ENCODE peak calls at places on chromosome 18, in nine cellular contexts. V is Peyer's patch, C is A549, D is uterus, H is suprapubic skin, J is stomach, K is adrenal gland, S is K562, N is heart left ventricle. U is an unnamed sample.

GRCh38 chr18:76823574-76823973 is 1.2 kb downstream of the ZNF236 start:
- DNase-seq in V (peak), C (peak), D (peak), H (no peak), J (no peak), K (peak), S (peak), N (no peak), U (no peak)

GRCh38 chr18:65017372-65017760 is 733.4 kb upstream of the CDH7 start:
- DNase-seq in V (no peak), C (no peak), D (no peak), H (no peak), J (no peak), K (no peak), S (no peak), N (no peak), U (no peak)

GRCh38 chr18:24488824-24489493 is 28.5 kb downstream of the HRH4 start:
- DNase-seq in V (no peak), C (peak), D (no peak), H (no peak), J (no peak), K (no peak), S (peak), N (no peak), U (no peak)

GRCh38 chr18:59272221-59272888 is 899 bp downstream of the RAX start:
- DNase-seq in V (no peak), C (no peak), D (no peak), H (no peak), J (no peak), K (no peak), S (no peak), N (no peak), U (no peak)

GRCh38 chr18:68693091-68693815 is 21.7 kb downstream of the TMX3 start:
- DNase-seq in V (no peak), C (no peak), D (no peak), H (no peak), J (no peak), K (no peak), S (no peak), N (no peak), U (no peak)

GRCh38 chr18:43642647-43643046 is 365.4 kb upstream of the SYT4 start:
- DNase-seq in V (no peak), C (no peak), D (no peak), H (no peak), J (no peak), K (no peak), S (no peak), N (no peak), U (no peak)

GRCh38 chr18:49030138-49030537 is 79.4 kb upstream of the SMAD7 start:
- DNase-seq in V (no peak), C (no peak), D (no peak), H (no peak), J (no peak), K (peak), S (no peak), N (no peak), U (no peak)

GRCh38 chr18:1013951-1014350 is 109.3 kb downstream of the ADCYAP1 start:
- DNase-seq in V (no peak), C (no peak), D (no peak), H (no peak), J (no peak), K (no peak), S (no peak), N (no peak), U (no peak)

GRCh38 chr18:55232506-55232905 is 273.2 kb upstream of the CCDC68 start:
- DNase-seq in V (no peak), C (no peak), D (no peak), H (no peak), J (no peak), K (no peak), S (no peak), N (no peak), U (no peak)
- TF ChIP-seq POLR2A in V (no peak), C (no peak), D (no peak), H (no peak), J (no peak), K (no peak), S (no peak), N (no peak), U (no peak)

DNA sequence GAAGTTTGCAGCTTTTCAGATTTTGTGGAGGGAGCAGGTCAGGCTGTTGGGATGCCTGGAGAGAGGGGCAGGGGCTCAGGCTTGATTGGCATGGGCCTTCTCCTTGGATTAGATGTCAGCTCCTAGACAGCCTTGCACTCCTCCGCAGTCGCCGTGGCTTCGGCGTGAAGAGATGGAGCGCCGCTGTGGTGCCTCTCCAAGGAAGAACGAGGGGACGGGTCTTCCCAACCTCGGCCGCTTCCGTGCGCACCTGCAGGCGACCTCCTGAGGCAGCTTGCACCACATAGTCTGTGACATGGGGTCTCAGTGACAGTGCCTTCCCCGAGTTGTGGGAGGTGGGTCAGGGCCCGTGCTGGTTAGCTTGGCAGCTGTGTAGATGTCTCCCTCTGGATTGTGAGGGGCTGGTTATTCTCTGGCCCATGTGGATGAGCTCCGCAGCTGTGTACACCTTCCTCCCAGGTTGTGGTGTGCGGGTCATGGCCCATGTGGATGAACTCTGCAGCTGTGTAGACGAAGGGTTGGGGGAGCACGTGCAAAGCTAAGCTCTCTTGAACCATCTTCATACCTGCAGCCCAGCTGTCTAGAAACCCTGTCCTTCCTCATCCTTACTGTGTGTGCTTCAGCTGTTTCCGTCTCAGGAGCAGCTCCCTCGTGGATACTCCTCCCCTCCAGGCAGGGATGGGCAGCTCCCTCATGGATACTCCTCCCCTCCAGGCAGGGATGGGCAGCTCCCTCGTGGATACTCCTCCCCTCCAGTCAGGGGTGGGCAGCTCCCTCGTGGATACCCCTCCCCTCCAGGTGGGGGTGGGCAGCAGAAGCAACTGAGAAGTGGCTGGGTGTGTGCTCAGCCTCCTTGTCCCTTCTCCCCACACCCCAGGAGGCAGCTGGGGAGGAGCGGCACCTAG is 170.3 kb downstream of the LDLRAD4 start:
- DNase-seq in V (no peak), C (no peak), D (no peak), H (peak), J (no peak), K (no peak), S (no peak), N (no peak), U (no peak)
- H3K27ac ChIP-seq in V (no peak), C (no peak), D (no peak), H (peak), J (no peak), K (no peak), S (no peak), N (no peak), U (no peak)

GRCh38 chr18:57627488-57627887 is 5.9 kb upstream of the NARS1 start:
- DNase-seq in V (no peak), C (no peak), D (no peak), H (no peak), J (no peak), K (no peak), S (no peak), N (no peak), U (no peak)

GRCh38 chr18:57630759-57631660 is 9.4 kb upstream of the NARS1 start:
- DNase-seq in V (no peak), C (no peak), D (no peak), H (no peak), J (no peak), K (no peak), S (no peak), N (no peak), U (no peak)

GRCh38 chr18:57631697-57632096 is 10.1 kb upstream of the NARS1 start:
- DNase-seq in V (no peak), C (no peak), D (no peak), H (no peak), J (no peak), K (no peak), S (no peak), N (no peak), U (no peak)

GRCh38 chr18:57629399-57629798 is 7.8 kb upstream of the NARS1 start:
- DNase-seq in V (no peak), C (no peak), D (no peak), H (no peak), J (no peak), K (no peak), S (no peak), N (no peak), U (no peak)

GRCh38 chr18:57630002-57630758 is 8.5 kb upstream of the NARS1 start:
- DNase-seq in V (peak), C (peak), D (peak), H (peak), J (peak), K (peak), S (peak), N (peak), U (peak)
- TF ChIP-seq POLR2A in V (peak), C (peak), D (peak), H (no peak), J (no peak), K (peak), S (no peak), N (peak), U (no peak)

DNA sequence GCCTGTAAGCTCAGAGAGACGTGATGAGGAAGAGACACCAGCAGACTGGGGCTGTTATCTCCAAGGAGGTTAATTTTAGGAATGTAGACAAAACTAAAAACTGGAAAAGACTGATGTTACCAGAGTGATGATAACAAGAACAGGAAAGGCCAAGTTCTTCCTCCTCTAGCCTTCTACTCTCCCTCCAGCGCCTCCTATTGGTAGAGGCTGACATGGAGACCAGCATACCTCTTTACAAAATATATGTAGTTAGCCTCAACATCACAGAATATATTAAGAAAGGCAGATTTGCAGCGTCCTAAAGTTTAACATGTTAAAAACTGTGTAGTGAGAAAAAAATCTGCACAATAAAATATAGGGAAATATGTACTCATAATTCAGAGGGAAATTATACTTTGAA is 66.0 kb downstream of the TCF4 start:
- DNase-seq in V (no peak), C (peak), D (no peak), H (no peak), J (no peak), K (no peak), S (peak), N (peak), U (no peak)
- H3K27ac ChIP-seq in V (no peak), C (no peak), D (no peak), H (no peak), J (no peak), K (no peak), S (no peak), N (no peak), U (no peak)

GRCh38 chr18:80033181-80034067 is 810 bp upstream of the RBFA start:
- DNase-seq in V (no peak), C (peak), D (no peak), H (peak), J (no peak), K (no peak), S (no peak), N (no peak), U (peak)
- TF ChIP-seq POLR2A in V (no peak), C (peak), D (no peak), H (no peak), J (no peak), K (peak), S (peak), N (peak), U (peak)

DNA sequence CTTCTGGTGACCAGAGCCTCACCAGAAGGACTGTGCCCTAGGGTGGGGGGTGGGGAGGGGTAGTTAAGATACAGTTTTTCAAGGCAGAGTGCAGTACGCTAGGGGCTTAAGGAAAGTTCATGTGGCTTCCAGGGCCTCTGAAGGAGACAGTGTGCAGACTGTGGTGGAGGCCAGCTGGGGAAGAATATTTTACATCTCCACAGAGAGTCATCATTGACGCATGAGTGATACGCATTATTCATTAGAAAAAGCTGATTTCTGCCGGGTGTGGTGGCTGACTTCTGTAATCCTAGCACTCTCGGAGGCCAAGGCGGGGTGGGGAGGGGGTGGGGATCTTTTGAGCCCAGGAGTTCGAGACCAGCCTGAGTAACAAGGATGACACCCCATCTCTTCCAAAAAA is 4.4 kb upstream of the IMPA2 start:
- DNase-seq in V (no peak), C (peak), D (no peak), H (peak), J (no peak), K (no peak), S (no peak), N (no peak), U (no peak)
- H3K27ac ChIP-seq in V (no peak), C (peak), D (no peak), H (no peak), J (no peak), K (no peak), S (no peak), N (no peak), U (no peak)

GRCh38 chr18:22663378-22663777 is 245.7 kb upstream of the CTAGE1 start:
- DNase-seq in V (no peak), C (no peak), D (no peak), H (no peak), J (no peak), K (no peak), S (no peak), N (no peak), U (no peak)

GRCh38 chr18:22657619-22658018 is 239.9 kb upstream of the CTAGE1 start:
- DNase-seq in V (no peak), C (no peak), D (no peak), H (no peak), J (no peak), K (no peak), S (no peak), N (no peak), U (no peak)

DNA sequence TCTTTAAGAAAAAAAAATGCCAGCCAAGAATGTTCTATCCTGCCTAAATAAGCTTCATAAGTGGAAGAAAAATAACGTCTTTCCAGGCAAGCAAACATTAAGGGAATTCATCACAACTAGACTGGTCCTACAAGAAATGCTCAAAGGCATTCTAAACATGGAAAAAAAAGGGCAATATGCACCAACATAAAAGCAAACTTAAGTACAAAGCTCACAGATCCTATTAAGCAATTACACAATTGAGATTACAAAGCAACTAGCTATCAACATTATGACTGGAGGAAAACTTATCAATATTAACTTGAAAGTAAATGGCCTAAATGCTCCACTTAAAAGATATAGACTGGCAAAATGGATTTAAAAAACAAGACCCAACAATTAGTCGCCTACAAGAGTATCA is 240.6 kb upstream of the CTAGE1 start:
- DNase-seq in V (no peak), C (no peak), D (no peak), H (no peak), J (no peak), K (no peak), S (no peak), N (no peak), U (no peak)
- TF ChIP-seq POLR2A in V (no peak), C (no peak), D (no peak), H (no peak), J (no peak), K (no peak), S (no peak), N (no peak), U (no peak)

GRCh38 chr18:7626175-7626921 is 59.2 kb downstream of the PTPRM start:
- DNase-seq in V (no peak), C (no peak), D (no peak), H (no peak), J (no peak), K (no peak), S (no peak), N (no peak), U (no peak)
- H3K27ac ChIP-seq in V (no peak), C (peak), D (no peak), H (no peak), J (no peak), K (no peak), S (no peak), N (peak), U (no peak)

GRCh38 chr18:74146756-74147155 is 878 bp downstream of the FBXO15 start:
- DNase-seq in V (no peak), C (no peak), D (no peak), H (no peak), J (no peak), K (no peak), S (no peak), N (no peak), U (no peak)

GRCh38 chr18:74147491-74147778 is 199 bp downstream of the FBXO15 start:
- DNase-seq in V (no peak), C (no peak), D (no peak), H (no peak), J (no peak), K (no peak), S (no peak), N (no peak), U (no peak)

GRCh38 chr18:74148543-74149070 is 284 bp downstream of the TIMM21 start:
- DNase-seq in V (no peak), C (no peak), D (no peak), H (no peak), J (no peak), K (no peak), S (no peak), N (no peak), U (no peak)

GRCh38 chr18:74152270-74152669 is 3.9 kb downstream of the TIMM21 start:
- DNase-seq in V (no peak), C (no peak), D (no peak), H (no peak), J (no peak), K (no peak), S (no peak), N (peak), U (no peak)

GRCh38 chr18:74147779-74148542 is at the start of the genes FBXO15 and TIMM21:
- DNase-seq in V (peak), C (peak), D (peak), H (peak), J (peak), K (peak), S (peak), N (peak), U (peak)
- TF ChIP-seq POLR2A in V (peak), C (peak), D (peak), H (peak), J (no peak), K (peak), S (peak), N (peak), U (peak)

GRCh38 chr18:70640336-70640887 is 351.6 kb downstream of the SOCS6 start:
- DNase-seq in V (no peak), C (no peak), D (no peak), H (no peak), J (no peak), K (no peak), S (no peak), N (no peak), U (no peak)

GRCh38 chr18:70636991-70637390 is 348.1 kb downstream of the SOCS6 start:
- DNase-seq in V (no peak), C (no peak), D (no peak), H (no peak), J (no peak), K (no peak), S (no peak), N (no peak), U (no peak)

GRCh38 chr18:70634576-70635147 is 345.8 kb downstream of the SOCS6 start:
- DNase-seq in V (no peak), C (no peak), D (no peak), H (no peak), J (no peak), K (no peak), S (no peak), N (no peak), U (no peak)
- H3K27ac ChIP-seq in V (no peak), C (no peak), D (no peak), H (no peak), J (no peak), K (no peak), S (no peak), N (no peak), U (no peak)

U was measured in esophagus squamous epithelium.